ENCODE peak calls at places on chromosomes 1 and 21, in four cellular contexts. One of them, this sample, is unnamed.

GRCh38 chr21:38241029-38241740 is 15.6 kb upstream of the KCNJ15 start:
- DNase-seq in GM06990: no peak
- DNase-seq in lower lobe of right lung: no peak
- DNase-seq in choroid plexus epithelial cell: peak
- DNase-seq in this sample: no peak

GRCh38 chr1:244778356-244778755 is 57.1 kb upstream of the COX20 start:
- DNase-seq in GM06990: no peak
- DNase-seq in lower lobe of right lung: no peak
- DNase-seq in choroid plexus epithelial cell: peak
- DNase-seq in this sample: no peak

GRCh38 chr1:246117066-246117791 is 389.9 kb downstream of the SMYD3 start:
- DNase-seq in GM06990: peak
- DNase-seq in lower lobe of right lung: no peak
- DNase-seq in choroid plexus epithelial cell: peak
- DNase-seq in this sample: peak

GRCh38 chr1:226717256-226717909 is 21.7 kb downstream of the ITPKB start:
- DNase-seq in GM06990: no peak
- DNase-seq in lower lobe of right lung: peak
- DNase-seq in choroid plexus epithelial cell: no peak
- DNase-seq in this sample: no peak

GRCh38 chr1:109296782-109297181 is 10.0 kb downstream of the MYBPHL start:
- DNase-seq in GM06990: no peak
- DNase-seq in lower lobe of right lung: no peak
- DNase-seq in choroid plexus epithelial cell: no peak
- DNase-seq in this sample: no peak

GRCh38 chr1:116518400-116518799 is 52.4 kb downstream of the CD58 start:
- DNase-seq in GM06990: no peak
- DNase-seq in lower lobe of right lung: no peak
- DNase-seq in choroid plexus epithelial cell: no peak
- DNase-seq in this sample: no peak

GRCh38 chr1:183148599-183148998 is 37.5 kb upstream of the LAMC2 start:
- DNase-seq in GM06990: no peak
- DNase-seq in lower lobe of right lung: no peak
- DNase-seq in choroid plexus epithelial cell: peak
- DNase-seq in this sample: no peak

GRCh38 chr1:223761416-223761815 is 49.1 kb downstream of the CAPN2 start:
- DNase-seq in GM06990: no peak
- DNase-seq in lower lobe of right lung: no peak
- DNase-seq in choroid plexus epithelial cell: peak
- DNase-seq in this sample: no peak

GRCh38 chr1:83960669-83961277 is 38.2 kb downstream of the TTLL7 start:
- DNase-seq in GM06990: no peak
- DNase-seq in lower lobe of right lung: no peak
- DNase-seq in choroid plexus epithelial cell: no peak
- DNase-seq in this sample: no peak

GRCh38 chr21:43902441-43902840 is 37.4 kb downstream of the AGPAT3 start:
- DNase-seq in GM06990: no peak
- DNase-seq in lower lobe of right lung: peak
- DNase-seq in choroid plexus epithelial cell: no peak
- DNase-seq in this sample: no peak

GRCh38 chr1:202599669-202600431 is 110.4 kb downstream of the SYT2 start:
- DNase-seq in GM06990: no peak
- DNase-seq in lower lobe of right lung: peak
- DNase-seq in choroid plexus epithelial cell: peak
- DNase-seq in this sample: peak

GRCh38 chr1:232252719-232253118 is 377.2 kb downstream of the SIPA1L2 start:
- DNase-seq in GM06990: no peak
- DNase-seq in lower lobe of right lung: no peak
- DNase-seq in choroid plexus epithelial cell: no peak
- DNase-seq in this sample: no peak

GRCh38 chr1:36513676-36514473 is 31.2 kb upstream of the CSF3R start:
- DNase-seq in GM06990: no peak
- DNase-seq in lower lobe of right lung: no peak
- DNase-seq in choroid plexus epithelial cell: no peak
- DNase-seq in this sample: no peak

GRCh38 chr1:91804546-91805023 is 81.4 kb downstream of the TGFBR3 start:
- DNase-seq in GM06990: no peak
- DNase-seq in lower lobe of right lung: no peak
- DNase-seq in choroid plexus epithelial cell: peak
- DNase-seq in this sample: no peak

GRCh38 chr1:56468472-56468871 is 110.9 kb downstream of the PLPP3 start:
- DNase-seq in GM06990: no peak
- DNase-seq in lower lobe of right lung: no peak
- DNase-seq in choroid plexus epithelial cell: no peak
- DNase-seq in this sample: no peak

GRCh38 chr21:41783476-41784150 is 16.8 kb upstream of the RIPK4 start:
- DNase-seq in GM06990: no peak
- DNase-seq in lower lobe of right lung: no peak
- DNase-seq in choroid plexus epithelial cell: peak
- DNase-seq in this sample: no peak

GRCh38 chr1:205518616-205519540 is 14.4 kb downstream of the CDK18 start:
- DNase-seq in GM06990: no peak
- DNase-seq in lower lobe of right lung: no peak
- DNase-seq in choroid plexus epithelial cell: no peak
- DNase-seq in this sample: no peak

GRCh38 chr21:19218163-19218562 is 814.6 kb upstream of the TMPRSS15 start:
- DNase-seq in GM06990: no peak
- DNase-seq in lower lobe of right lung: no peak
- DNase-seq in choroid plexus epithelial cell: no peak
- DNase-seq in this sample: no peak

GRCh38 chr1:159197767-159198557 is 6.7 kb upstream of the ACKR1 start:
- DNase-seq in GM06990: peak
- DNase-seq in lower lobe of right lung: peak
- DNase-seq in choroid plexus epithelial cell: peak
- DNase-seq in this sample: peak

GRCh38 chr1:36068866-36069265 is 15.0 kb upstream of the TEKT2 start:
- DNase-seq in GM06990: no peak
- DNase-seq in lower lobe of right lung: no peak
- DNase-seq in choroid plexus epithelial cell: no peak
- DNase-seq in this sample: no peak

GRCh38 chr1:158717344-158717743 is 3.2 kb downstream of the OR6K3 start:
- DNase-seq in GM06990: no peak
- DNase-seq in lower lobe of right lung: no peak
- DNase-seq in choroid plexus epithelial cell: no peak
- DNase-seq in this sample: no peak

GRCh38 chr1:93960641-93961147 is 51.5 kb upstream of the GCLM start:
- DNase-seq in GM06990: no peak
- DNase-seq in lower lobe of right lung: no peak
- DNase-seq in choroid plexus epithelial cell: no peak
- DNase-seq in this sample: no peak

GRCh38 chr1:202189919-202190715 is 3.5 kb upstream of the LGR6 start:
- DNase-seq in GM06990: no peak
- DNase-seq in lower lobe of right lung: no peak
- DNase-seq in choroid plexus epithelial cell: peak
- DNase-seq in this sample: no peak

GRCh38 chr1:218284377-218284916 is 646 bp upstream of the RRP15 start:
- DNase-seq in GM06990: no peak
- DNase-seq in lower lobe of right lung: peak
- DNase-seq in choroid plexus epithelial cell: no peak
- DNase-seq in this sample: no peak

GRCh38 chr1:56866656-56867055 is 12.1 kb downstream of the C8A start:
- DNase-seq in GM06990: no peak
- DNase-seq in lower lobe of right lung: no peak
- DNase-seq in choroid plexus epithelial cell: no peak
- DNase-seq in this sample: no peak

GRCh38 chr1:94382163-94382562 is 36.0 kb upstream of the ABCD3 start:
- DNase-seq in GM06990: no peak
- DNase-seq in lower lobe of right lung: peak
- DNase-seq in choroid plexus epithelial cell: no peak
- DNase-seq in this sample: no peak

GRCh38 chr1:151881479-151881878 is 27.8 kb downstream of the THEM4 start:
- DNase-seq in GM06990: no peak
- DNase-seq in lower lobe of right lung: no peak
- DNase-seq in choroid plexus epithelial cell: no peak
- DNase-seq in this sample: no peak

GRCh38 chr21:42068256-42068545 is 2.9 kb upstream of the UMODL1 start:
- DNase-seq in GM06990: no peak
- DNase-seq in lower lobe of right lung: no peak
- DNase-seq in choroid plexus epithelial cell: no peak
- DNase-seq in this sample: no peak

GRCh38 chr1:198121058-198121829 is 35.6 kb upstream of the NEK7 start:
- DNase-seq in GM06990: no peak
- DNase-seq in lower lobe of right lung: no peak
- DNase-seq in choroid plexus epithelial cell: peak
- DNase-seq in this sample: no peak

DNA sequence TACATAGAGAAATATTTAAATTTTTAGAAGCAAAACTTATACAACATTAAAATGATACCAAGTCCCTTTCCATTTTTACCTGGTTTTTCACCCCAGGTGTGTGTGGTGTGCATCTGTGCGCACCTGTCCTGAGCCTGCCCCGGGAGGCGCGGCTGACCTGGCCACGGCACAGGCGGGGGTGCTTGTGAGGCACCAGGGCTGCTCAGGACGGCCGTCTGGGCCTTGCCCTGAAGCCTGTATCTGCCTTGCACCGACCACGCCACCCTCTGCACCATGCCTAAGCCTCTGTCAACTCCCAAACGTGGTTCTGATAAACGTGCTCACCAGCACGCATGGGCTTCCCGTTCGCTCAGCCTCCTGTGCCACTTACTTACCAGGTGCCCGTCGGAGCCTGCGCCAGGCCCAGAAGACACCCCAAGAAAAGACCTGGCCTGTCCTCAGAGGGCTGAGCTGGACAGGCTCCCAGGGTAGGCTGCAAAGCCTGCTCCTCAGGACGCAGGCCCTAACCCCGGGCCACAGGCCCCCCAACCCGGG is 20.9 kb downstream of the PANK4 start:
- DNase-seq in GM06990: no peak
- DNase-seq in lower lobe of right lung: no peak
- DNase-seq in choroid plexus epithelial cell: no peak
- DNase-seq in this sample: no peak
- TF ChIP-seq CTCF in GM06990: no peak
- TF ChIP-seq CTCF in lower lobe of right lung: no peak
- TF ChIP-seq CTCF in choroid plexus epithelial cell: no peak
- TF ChIP-seq CTCF in this sample: no peak

GRCh38 chr1:99725996-99726395 is 40.4 kb downstream of the FRRS1 start:
- DNase-seq in GM06990: no peak
- DNase-seq in lower lobe of right lung: no peak
- DNase-seq in choroid plexus epithelial cell: no peak
- DNase-seq in this sample: no peak

GRCh38 chr1:99726407-99726806 is 40.0 kb downstream of the FRRS1 start:
- DNase-seq in GM06990: no peak
- DNase-seq in lower lobe of right lung: no peak
- DNase-seq in choroid plexus epithelial cell: no peak
- DNase-seq in this sample: no peak

GRCh38 chr1:99727575-99728190 is 38.8 kb downstream of the FRRS1 start:
- DNase-seq in GM06990: no peak
- DNase-seq in lower lobe of right lung: no peak
- DNase-seq in choroid plexus epithelial cell: peak
- DNase-seq in this sample: no peak

GRCh38 chr1:99726818-99727217 is 39.6 kb downstream of the FRRS1 start:
- DNase-seq in GM06990: no peak
- DNase-seq in lower lobe of right lung: no peak
- DNase-seq in choroid plexus epithelial cell: no peak
- DNase-seq in this sample: no peak

DNA sequence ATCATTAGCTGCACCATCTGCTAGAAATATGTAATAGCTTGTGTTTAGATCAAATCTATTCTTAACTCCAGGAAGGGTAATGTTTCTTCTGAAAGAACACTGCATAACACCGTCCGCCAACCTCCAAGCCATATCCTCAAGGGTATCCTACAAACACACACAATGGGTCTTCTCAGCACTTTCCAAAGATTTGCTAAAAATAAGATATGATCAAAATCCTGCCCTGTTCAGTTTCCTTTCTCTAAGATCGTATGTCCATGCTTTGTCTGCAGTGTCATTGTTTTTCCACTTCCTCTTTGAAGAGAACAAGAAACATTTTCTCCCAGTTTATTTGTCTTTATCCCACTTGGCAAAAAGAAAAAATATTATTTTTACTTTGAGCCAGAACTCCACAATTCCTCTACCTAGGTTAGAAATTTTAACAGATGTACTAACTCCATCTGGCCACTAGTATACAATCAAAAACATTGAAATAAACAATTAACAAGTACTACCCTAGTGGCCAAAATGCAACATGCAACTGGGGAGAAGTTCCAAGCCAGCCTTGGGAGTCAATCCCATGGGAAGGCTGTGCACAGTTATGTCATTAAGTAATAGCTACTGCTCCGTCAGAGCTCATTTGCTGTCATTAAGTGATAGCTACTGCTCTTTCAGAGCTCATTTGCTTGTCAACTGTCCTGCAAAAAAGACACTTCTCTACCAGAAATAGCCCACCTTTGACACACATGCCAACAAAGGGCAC is 37.8 kb downstream of the FRRS1 start:
- DNase-seq in GM06990: no peak
- DNase-seq in lower lobe of right lung: no peak
- DNase-seq in choroid plexus epithelial cell: peak
- DNase-seq in this sample: no peak
- TF ChIP-seq CTCF in GM06990: peak
- TF ChIP-seq CTCF in lower lobe of right lung: peak
- TF ChIP-seq CTCF in choroid plexus epithelial cell: peak
- TF ChIP-seq CTCF in this sample: peak

GRCh38 chr1:115327270-115327669 is 10.8 kb downstream of the NGF start:
- DNase-seq in GM06990: no peak
- DNase-seq in lower lobe of right lung: no peak
- DNase-seq in choroid plexus epithelial cell: peak
- DNase-seq in this sample: no peak

GRCh38 chr1:115331531-115332331 is 6.3 kb downstream of the NGF start:
- DNase-seq in GM06990: no peak
- DNase-seq in lower lobe of right lung: no peak
- DNase-seq in choroid plexus epithelial cell: peak
- DNase-seq in this sample: no peak

GRCh38 chr1:115329965-115330364 is 8.1 kb downstream of the NGF start:
- DNase-seq in GM06990: no peak
- DNase-seq in lower lobe of right lung: no peak
- DNase-seq in choroid plexus epithelial cell: no peak
- DNase-seq in this sample: no peak

GRCh38 chr1:115332813-115333608 is 5.0 kb downstream of the NGF start:
- DNase-seq in GM06990: no peak
- DNase-seq in lower lobe of right lung: no peak
- DNase-seq in choroid plexus epithelial cell: peak
- DNase-seq in this sample: no peak

DNA sequence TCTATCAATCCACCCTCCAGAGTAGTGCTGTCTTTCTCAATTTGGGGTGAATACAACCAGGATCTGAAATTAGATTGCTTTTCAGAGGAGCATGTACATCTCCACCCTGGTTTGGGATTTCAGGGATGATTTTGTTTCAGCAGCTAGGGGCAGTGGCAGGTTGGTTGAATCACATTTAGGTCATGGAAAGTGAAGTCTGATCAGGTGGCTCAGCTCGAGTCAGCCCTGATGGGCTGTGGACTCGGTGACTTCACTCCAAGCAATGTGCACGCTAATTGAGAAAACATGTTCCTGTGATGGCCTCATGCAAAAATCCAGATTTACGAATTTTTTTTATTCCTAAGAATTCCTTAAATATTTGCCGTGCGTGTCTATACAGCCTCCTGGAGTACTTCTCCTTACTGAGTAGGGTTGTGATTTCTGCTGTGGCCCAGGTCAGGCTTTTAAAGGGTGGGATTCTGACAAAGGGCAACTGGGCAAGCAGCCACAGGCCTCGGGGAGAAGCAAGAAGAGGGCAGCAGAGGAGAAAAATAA is 7.5 kb downstream of the NGF start:
- DNase-seq in GM06990: no peak
- DNase-seq in lower lobe of right lung: no peak
- DNase-seq in choroid plexus epithelial cell: peak
- DNase-seq in this sample: no peak
- TF ChIP-seq CTCF in GM06990: no peak
- TF ChIP-seq CTCF in lower lobe of right lung: no peak
- TF ChIP-seq CTCF in choroid plexus epithelial cell: peak
- TF ChIP-seq CTCF in this sample: no peak

GRCh38 chr1:52002038-52002917 is 11.8 kb upstream of the RAB3B start:
- DNase-seq in GM06990: peak
- DNase-seq in lower lobe of right lung: no peak
- DNase-seq in choroid plexus epithelial cell: peak
- DNase-seq in this sample: peak
- TF ChIP-seq CTCF in GM06990: peak
- TF ChIP-seq CTCF in lower lobe of right lung: peak
- TF ChIP-seq CTCF in choroid plexus epithelial cell: peak
- TF ChIP-seq CTCF in this sample: peak